ENCODE peak calls at places on chromosomes 6 and 20, in six cellular contexts. L, K, P, M, D and J are unnamed samples.

GRCh38 chr6:3797231-3798200 is 46.0 kb upstream of the PXDC1 start:
- DNase-seq in L (peak; percentile 61), K (no peak), P (no peak), M (peak; percentile 83), D (no peak), J (no peak)

GRCh38 chr6:153412519-153412918 is 281.4 kb upstream of the RGS17 start:
- DNase-seq in L (no peak), K (no peak), P (no peak), M (no peak), D (no peak), J (no peak)

GRCh38 chr20:43009497-43009896 is 180.2 kb downstream of the PTPRT start:
- DNase-seq in L (no peak), K (no peak), P (no peak), M (no peak), D (no peak), J (no peak)

GRCh38 chr20:8155229-8155628 is 23.2 kb downstream of the PLCB1 start:
- DNase-seq in L (no peak), K (no peak), P (no peak), M (peak; percentile 53), D (no peak), J (no peak)

GRCh38 chr20:56222201-56222600 is 26.3 kb upstream of the MC3R start:
- DNase-seq in L (peak; percentile 68), K (no peak), P (no peak), M (no peak), D (no peak), J (no peak)

GRCh38 chr6:146990284-146990683 is 213.9 kb upstream of the STXBP5 start:
- DNase-seq in L (no peak), K (no peak), P (no peak), M (no peak), D (no peak), J (no peak)

GRCh38 chr6:2760882-2761842 is 4.0 kb upstream of the WRNIP1 start:
- DNase-seq in L (peak; percentile 42), K (no peak), P (no peak), M (peak; percentile 26), D (no peak), J (no peak)

GRCh38 chr20:33667245-33668086 is 723 bp downstream of the ACTL10 start:
- DNase-seq in L (peak; percentile 40), K (no peak), P (peak; percentile 90), M (peak; percentile 73), D (no peak), J (peak; percentile 40)

GRCh38 chr20:32663704-32664351 is 9.9 kb downstream of the C20orf203 start:
- DNase-seq in L (no peak), K (no peak), P (no peak), M (no peak), D (no peak), J (no peak)

GRCh38 chr6:168838000-168838399 is 397.0 kb downstream of the SMOC2 start:
- DNase-seq in L (no peak), K (no peak), P (no peak), M (no peak), D (no peak), J (no peak)
- H3K9me3 ChIP-seq in L (peaks cover 22% of the 10 kb centered on the region), K (no peaks in the 10 kb centered on the region), P (no peaks in the 10 kb centered on the region), M (peaks cover 9% of the 10 kb centered on the region), D (no peaks in the 10 kb centered on the region), J (no peaks in the 10 kb centered on the region)

GRCh38 chr6:30689022-30689865 is 1.5 kb downstream of the NRM start:
- DNase-seq in L (no peak), K (no peak), P (no peak), M (no peak), D (no peak), J (no peak)
- H3K4me1 ChIP-seq in L (peaks cover 35% of the 10 kb centered on the region), K (peaks cover 37% of the 10 kb centered on the region), P (peaks cover 27% of the 10 kb centered on the region), M (peaks cover 31% of the 10 kb centered on the region), D (peaks cover 38% of the 10 kb centered on the region), J (peaks cover 31% of the 10 kb centered on the region)

GRCh38 chr20:61799394-61799923 is 266.2 kb downstream of the TAF4 start:
- DNase-seq in L (no peak), K (no peak), P (peak; percentile 26), M (no peak), D (no peak), J (no peak)
- H3K4me3 ChIP-seq in L (no peak overlapping the region), K (no peak overlapping the region), P (no peak overlapping the region), M (no peak overlapping the region), D (no peak overlapping the region), J (no peak overlapping the region)

GRCh38 chr6:340181-340955 is 48.1 kb downstream of the DUSP22 start:
- DNase-seq in L (no peak), K (no peak), P (peak; percentile 40), M (no peak), D (no peak), J (no peak)

GRCh38 chr6:337782-338464 is 45.6 kb downstream of the DUSP22 start:
- DNase-seq in L (no peak), K (no peak), P (no peak), M (no peak), D (no peak), J (no peak)

GRCh38 chr6:340991-341827 is 48.9 kb downstream of the DUSP22 start:
- DNase-seq in L (no peak), K (no peak), P (peak; percentile 52), M (no peak), D (no peak), J (no peak)

GRCh38 chr6:338815-339262 is 46.6 kb downstream of the DUSP22 start:
- DNase-seq in L (no peak), K (no peak), P (no peak), M (peak; percentile 37), D (no peak), J (no peak)

DNA sequence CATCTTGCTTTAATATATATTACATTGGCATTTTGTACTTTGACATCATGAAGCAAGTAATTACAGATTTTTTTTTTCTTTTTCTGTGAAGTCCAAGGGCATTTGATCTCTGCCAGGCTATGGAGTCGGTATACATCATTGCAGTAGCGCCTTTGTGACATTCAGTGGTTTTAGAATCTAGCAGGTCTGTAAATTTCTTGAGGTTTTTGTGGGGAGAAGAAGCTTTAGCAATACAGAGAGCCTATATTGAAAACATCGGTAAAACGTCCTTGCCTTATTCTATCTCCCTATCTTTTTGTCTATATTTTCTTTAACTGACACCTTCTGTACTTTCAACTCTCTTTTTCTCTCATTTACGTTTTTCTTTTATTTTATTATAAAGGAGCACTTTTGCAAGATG is 47.2 kb downstream of the DUSP22 start:
- DNase-seq in L (no peak), K (no peak), P (no peak), M (no peak), D (no peak), J (no peak)
- H3K9me3 ChIP-seq in L (peaks cover 21% of the 10 kb centered on the region), K (no peaks in the 10 kb centered on the region), P (no peaks in the 10 kb centered on the region), M (no peaks in the 10 kb centered on the region), D (no peaks in the 10 kb centered on the region), J (no peaks in the 10 kb centered on the region)

DNA sequence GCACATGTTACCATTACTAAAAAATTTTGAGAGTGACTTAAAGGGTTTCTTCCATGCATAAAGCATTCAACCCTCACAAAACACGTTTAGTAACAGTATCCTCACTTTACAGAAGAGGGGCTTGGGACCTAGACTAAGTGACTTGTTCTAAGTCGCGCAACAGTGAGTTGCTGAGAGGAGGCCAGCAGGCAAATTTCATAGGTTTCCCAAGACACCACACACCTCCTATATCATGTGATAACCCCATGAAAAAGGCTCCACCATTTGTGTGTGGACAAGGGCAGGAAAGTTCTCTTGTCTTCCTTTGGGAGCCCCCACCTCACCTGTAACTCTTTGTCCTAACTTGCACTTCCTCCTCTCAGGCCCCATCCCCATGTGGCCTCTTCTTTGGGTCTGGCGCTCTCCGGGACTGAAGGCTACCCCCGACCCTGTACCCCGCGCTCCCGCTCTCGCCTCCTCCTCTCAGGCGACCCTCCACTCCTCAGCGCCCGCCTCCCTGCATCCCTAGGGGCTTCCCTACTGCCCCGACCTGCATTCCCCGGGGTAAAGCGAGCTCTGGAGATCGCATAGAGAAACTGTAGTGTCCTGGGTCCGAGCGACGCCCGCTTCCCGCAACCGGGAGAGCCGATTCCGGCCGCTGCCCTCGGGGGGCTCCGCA is 397 bp downstream of the PSMB8 start:
- DNase-seq in L (no peak), K (no peak), P (peak; percentile 70), M (no peak), D (no peak), J (no peak)
- H3K4me1 ChIP-seq in L (peaks cover 13% of the 10 kb centered on the region), K (peaks cover 1% of the 10 kb centered on the region), P (peaks cover 4% of the 10 kb centered on the region), M (peaks cover 5% of the 10 kb centered on the region), D (no peaks in the 10 kb centered on the region), J (peaks cover 76% of the 10 kb centered on the region)

DNA sequence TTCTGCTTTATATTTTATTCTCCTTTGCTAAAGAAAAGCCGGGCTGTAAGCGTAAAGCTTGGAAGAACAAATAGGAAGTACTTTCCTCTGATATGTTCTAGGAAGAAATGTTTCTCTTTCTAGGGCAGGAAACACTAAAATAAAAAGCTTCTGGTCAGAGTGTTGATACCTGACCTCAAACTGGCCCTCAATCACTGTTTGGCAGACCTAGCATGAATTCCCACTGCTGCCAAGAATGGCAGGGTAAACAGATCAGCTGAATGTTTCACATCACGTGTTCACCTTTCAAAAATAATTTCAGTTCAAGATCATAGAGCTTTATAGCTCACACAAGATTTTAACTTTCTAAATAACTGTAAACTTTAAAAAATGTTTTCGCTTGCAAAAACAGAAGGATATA is 2.9 kb downstream of the MPC1 start:
- DNase-seq in L (no peak), K (no peak), P (no peak), M (peak; percentile 92), D (no peak), J (no peak)
- H3K4me3 ChIP-seq in L (no peak overlapping the region), K (no peak overlapping the region), P (no peak overlapping the region), M (no peak overlapping the region), D (no peak overlapping the region), J (no peak overlapping the region)

DNA sequence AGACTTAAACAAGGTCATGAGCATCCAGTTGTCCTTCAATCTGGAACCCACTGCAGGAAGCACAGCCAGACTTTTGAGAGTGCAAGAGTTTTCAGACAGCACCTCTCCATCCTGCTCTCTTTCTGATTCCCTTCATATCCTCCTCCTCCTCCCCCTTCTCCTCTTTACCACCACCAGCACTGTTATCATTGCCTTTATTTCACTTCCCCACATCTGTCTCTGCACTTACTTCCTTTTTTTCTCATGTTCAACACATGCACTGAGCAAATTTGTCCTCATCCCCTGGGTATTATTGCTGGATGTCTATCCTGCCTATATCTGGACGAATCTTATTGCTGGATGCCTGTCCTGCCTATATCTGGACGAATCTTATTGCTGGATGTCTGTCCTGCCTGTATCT is 554.8 kb downstream of the DHX35 start:
- DNase-seq in L (no peak), K (no peak), P (no peak), M (no peak), D (no peak), J (no peak)
- H3K9me3 ChIP-seq in L (peaks cover 8% of the 10 kb centered on the region), K (no peaks in the 10 kb centered on the region), P (peaks cover 4% of the 10 kb centered on the region), M (no peaks in the 10 kb centered on the region), D (no peaks in the 10 kb centered on the region), J (no peaks in the 10 kb centered on the region)

GRCh38 chr6:110341671-110342304 is 16.4 kb downstream of the METTL24 start:
- DNase-seq in L (no peak), K (no peak), P (no peak), M (no peak), D (peak; percentile 70), J (no peak)
- H3K4me1 ChIP-seq in L (no peaks in the 10 kb centered on the region), K (peaks cover 4% of the 10 kb centered on the region), P (no peaks in the 10 kb centered on the region), M (no peaks in the 10 kb centered on the region), D (peaks cover 41% of the 10 kb centered on the region), J (no peaks in the 10 kb centered on the region)

GRCh38 chr20:3798908-3799248 is 2.8 kb downstream of the CDC25B start:
- DNase-seq in L (no peak), K (no peak), P (peak; percentile 39), M (no peak), D (no peak), J (no peak)
- H3K4me3 ChIP-seq in L (no peak overlapping the region), K (no peak overlapping the region), P (no peak overlapping the region), M (no peak overlapping the region), D (no peak overlapping the region), J (peak overlapping the region; percentile 66)

DNA sequence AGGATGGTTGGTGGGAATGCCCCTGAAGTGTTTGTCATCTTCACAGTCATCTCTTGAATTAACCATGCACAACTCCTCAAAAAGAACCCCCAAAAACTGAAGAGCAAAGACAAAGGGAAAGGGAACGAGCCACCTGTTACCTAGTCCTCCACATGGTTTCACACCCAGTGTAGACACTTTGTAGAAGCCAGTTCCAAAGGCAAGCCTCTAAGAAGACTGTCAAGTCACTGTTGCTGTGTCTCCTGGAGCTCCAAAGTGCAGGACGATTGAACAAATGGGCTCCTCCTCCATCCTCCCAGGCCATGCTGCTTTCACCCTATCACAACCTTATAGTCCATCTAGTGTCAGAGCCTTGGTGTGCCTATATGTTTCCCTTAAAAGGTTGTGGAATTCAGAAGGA is 277.6 kb upstream of the PRDM1 start:
- DNase-seq in L (no peak), K (no peak), P (no peak), M (no peak), D (no peak), J (no peak)
- H3K9me3 ChIP-seq in L (no peaks in the 10 kb centered on the region), K (no peaks in the 10 kb centered on the region), P (no peaks in the 10 kb centered on the region), M (no peaks in the 10 kb centered on the region), D (no peaks in the 10 kb centered on the region), J (no peaks in the 10 kb centered on the region)